ENCODE peak calls at places on chromosomes 16 and 17, in nine cellular contexts. J is endothelial cell of umbilical vein, A is body of pancreas, X is transverse colon, Y is heart left ventricle, V is IMR-90, F is HCT116, P is K562, R is stomach. N is an unnamed sample.
A peak's percentile ranks its signal among the peaks of the same experiment; 100 is the strongest.

GRCh38 chr16:51133691-51134090 is 17.4 kb downstream of the SALL1 start:
- DNase-seq in J (no peak), A (no peak), X (no peak), Y (no peak), V (no peak), F (no peak), P (no peak), R (no peak), N (no peak)

GRCh38 chr17:74759243-74759801 is 10.9 kb downstream of the NHERF1 start:
- DNase-seq in J (no peak), A (no peak), X (peak; percentile 69), Y (no peak), V (no peak), F (no peak), P (no peak), R (no peak), N (no peak)

GRCh38 chr16:48158296-48158695 is 2.5 kb upstream of the ABCC12 start:
- DNase-seq in J (no peak), A (no peak), X (no peak), Y (no peak), V (peak; percentile 75), F (peak; percentile 55), P (no peak), R (no peak), N (no peak)

GRCh38 chr16:71626858-71627213 is 852 bp downstream of the MARVELD3 start:
- DNase-seq in J (no peak), A (peak; percentile 81), X (peak; percentile 91), Y (no peak), V (no peak), F (peak; percentile 56), P (peak; percentile 53), R (peak; percentile 36), N (no peak)

GRCh38 chr16:8776193-8776592 is 21.2 kb downstream of the TMEM186 start:
- DNase-seq in J (no peak), A (no peak), X (peak; percentile 23), Y (no peak), V (no peak), F (no peak), P (no peak), R (no peak), N (no peak)

GRCh38 chr17:34584805-34585416 is 5.5 kb downstream of the TMEM132E start:
- DNase-seq in J (peak; percentile 4), A (no peak), X (no peak), Y (no peak), V (peak; percentile 2), F (no peak), P (no peak), R (no peak), N (no peak)

GRCh38 chr16:56470666-56471065 is 19.3 kb downstream of the OGFOD1 start:
- DNase-seq in J (no peak), A (no peak), X (no peak), Y (no peak), V (no peak), F (no peak), P (no peak), R (no peak), N (no peak)

GRCh38 chr16:89564476-89565255 is 4.2 kb downstream of the RPL13 start:
- DNase-seq in J (no peak), A (no peak), X (peak; percentile 33), Y (no peak), V (no peak), F (no peak), P (no peak), R (no peak), N (no peak)

GRCh38 chr17:41327411-41328120 is 12.1 kb upstream of the KRTAP17-1 start:
- DNase-seq in J (no peak), A (no peak), X (no peak), Y (no peak), V (no peak), F (no peak), P (no peak), R (no peak), N (peak; percentile 80)

GRCh38 chr17:38881600-38882191 is 11.8 kb downstream of the LASP1 start:
- DNase-seq in J (peak; percentile 47), A (peak; percentile 43), X (peak; percentile 60), Y (peak; percentile 69), V (peak; percentile 48), F (no peak), P (peak; percentile 60), R (peak; percentile 52), N (no peak)

GRCh38 chr17:49978501-49978900 is 9.5 kb downstream of the DLX4 start:
- DNase-seq in J (no peak), A (no peak), X (no peak), Y (no peak), V (no peak), F (no peak), P (no peak), R (no peak), N (no peak)

GRCh38 chr17:67443931-67444597 is 67.0 kb downstream of the PITPNC1 start:
- DNase-seq in J (peak; percentile 81), A (no peak), X (no peak), Y (peak; percentile 38), V (peak; percentile 43), F (no peak), P (no peak), R (no peak), N (no peak)

GRCh38 chr17:72587773-72588511 is 467.1 kb downstream of the SOX9 start:
- DNase-seq in J (no peak), A (no peak), X (peak; percentile 49), Y (no peak), V (peak; percentile 64), F (no peak), P (no peak), R (no peak), N (no peak)

GRCh38 chr16:21283521-21284289 is 5.6 kb upstream of the CRYM start:
- DNase-seq in J (peak; percentile 21), A (peak; percentile 47), X (peak; percentile 56), Y (peak; percentile 65), V (peak; percentile 25), F (no peak), P (no peak), R (peak; percentile 30), N (no peak)

GRCh38 chr17:77405867-77406513 is 265.2 kb downstream of the SEC14L1 start:
- DNase-seq in J (no peak), A (no peak), X (no peak), Y (no peak), V (no peak), F (no peak), P (no peak), R (no peak), N (no peak)

GRCh38 chr17:57045868-57046671 is 39.0 kb upstream of the AKAP1 start:
- DNase-seq in J (no peak), A (peak; percentile 18), X (peak; percentile 52), Y (peak; percentile 18), V (no peak), F (no peak), P (no peak), R (peak; percentile 70), N (no peak)

GRCh38 chr17:16999931-17000625 is 28.2 kb upstream of the TNFRSF13B start:
- DNase-seq in J (no peak), A (no peak), X (no peak), Y (no peak), V (no peak), F (no peak), P (no peak), R (no peak), N (no peak)
- TF ChIP-seq POLR2A in J (no peak), A (no peak), X (no peak), Y (no peak), V (no peak), F (no peak), P (no peak), R (no peak), N (no peak)

DNA sequence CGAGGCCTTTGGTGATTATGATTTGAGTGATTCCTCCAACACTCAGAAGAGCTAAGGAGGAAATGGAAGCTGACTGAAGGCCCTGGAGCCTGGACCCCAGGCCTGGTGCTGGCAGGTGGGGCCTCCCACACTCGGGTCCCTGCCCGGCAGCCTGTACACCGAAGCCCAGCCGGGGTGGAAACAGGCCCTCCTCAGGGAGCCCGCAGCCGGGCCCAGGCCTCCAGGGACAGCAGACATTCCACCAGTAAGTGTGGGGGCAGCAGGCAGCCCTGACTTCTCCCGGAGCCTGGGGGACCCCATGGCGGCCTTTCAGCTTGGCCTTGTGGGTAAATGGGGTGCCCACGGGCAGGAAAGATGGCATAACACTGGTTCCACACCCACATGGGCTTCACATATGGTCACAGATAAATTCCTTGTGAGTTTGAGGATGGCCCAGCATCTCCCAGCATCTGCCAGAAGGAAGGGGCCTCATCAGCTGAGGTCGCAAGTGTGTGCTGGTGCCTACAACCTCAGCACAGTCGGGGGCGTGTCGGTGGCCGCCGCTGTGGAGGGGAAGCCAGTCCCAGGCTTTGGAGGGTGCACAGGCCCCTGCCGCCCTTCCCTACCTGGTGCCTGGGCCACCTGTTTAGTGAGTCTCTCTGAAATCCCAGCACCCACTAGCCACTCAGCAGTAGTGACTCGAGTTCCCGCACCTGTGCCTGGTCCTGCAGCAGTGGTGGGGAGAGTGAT is 29.2 kb upstream of the SLC38A10 start:
- DNase-seq in J (no peak), A (no peak), X (no peak), Y (no peak), V (no peak), F (no peak), P (no peak), R (no peak), N (no peak)
- H3K36me3 ChIP-seq in J (no peaks in the 10 kb centered on the region), A (no peaks in the 10 kb centered on the region), X (no peaks in the 10 kb centered on the region), Y (no peaks in the 10 kb centered on the region), V (no peaks in the 10 kb centered on the region), F (no peaks in the 10 kb centered on the region), P (no peaks in the 10 kb centered on the region), R (no peaks in the 10 kb centered on the region), N (no peaks in the 10 kb centered on the region)

DNA sequence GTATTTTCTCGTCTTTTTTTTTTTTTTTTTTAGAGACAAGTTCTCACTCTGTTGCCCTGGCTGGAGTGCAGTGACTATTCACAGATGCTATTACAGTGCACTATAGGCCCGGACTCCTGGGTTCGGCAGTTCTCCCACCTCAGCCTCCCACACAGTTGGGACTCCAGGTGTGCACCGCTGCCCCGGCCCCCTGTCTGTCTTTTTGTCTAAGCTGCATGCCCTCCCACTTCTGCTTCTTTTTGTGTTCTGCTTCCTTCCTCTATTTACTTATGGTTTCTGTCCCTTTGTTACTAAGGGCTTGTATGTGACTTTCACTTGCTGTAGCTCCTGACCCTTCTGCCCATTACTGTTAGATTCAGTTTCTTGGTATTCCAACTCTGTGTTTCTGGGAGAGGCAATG is 20.5 kb downstream of the SLC7A6 start:
- DNase-seq in J (peak; percentile 31), A (no peak), X (peak; percentile 35), Y (no peak), V (no peak), F (no peak), P (no peak), R (no peak), N (no peak)
- H3K4me1 ChIP-seq in J (peaks cover 55% of the 10 kb centered on the region), A (no peaks in the 10 kb centered on the region), X (peaks cover 73% of the 10 kb centered on the region), Y (peaks cover 26% of the 10 kb centered on the region), V (peaks cover 11% of the 10 kb centered on the region), F (peaks cover 7% of the 10 kb centered on the region), P (peaks cover 6% of the 10 kb centered on the region), R (peaks cover 31% of the 10 kb centered on the region), N (peaks cover 73% of the 10 kb centered on the region)

DNA sequence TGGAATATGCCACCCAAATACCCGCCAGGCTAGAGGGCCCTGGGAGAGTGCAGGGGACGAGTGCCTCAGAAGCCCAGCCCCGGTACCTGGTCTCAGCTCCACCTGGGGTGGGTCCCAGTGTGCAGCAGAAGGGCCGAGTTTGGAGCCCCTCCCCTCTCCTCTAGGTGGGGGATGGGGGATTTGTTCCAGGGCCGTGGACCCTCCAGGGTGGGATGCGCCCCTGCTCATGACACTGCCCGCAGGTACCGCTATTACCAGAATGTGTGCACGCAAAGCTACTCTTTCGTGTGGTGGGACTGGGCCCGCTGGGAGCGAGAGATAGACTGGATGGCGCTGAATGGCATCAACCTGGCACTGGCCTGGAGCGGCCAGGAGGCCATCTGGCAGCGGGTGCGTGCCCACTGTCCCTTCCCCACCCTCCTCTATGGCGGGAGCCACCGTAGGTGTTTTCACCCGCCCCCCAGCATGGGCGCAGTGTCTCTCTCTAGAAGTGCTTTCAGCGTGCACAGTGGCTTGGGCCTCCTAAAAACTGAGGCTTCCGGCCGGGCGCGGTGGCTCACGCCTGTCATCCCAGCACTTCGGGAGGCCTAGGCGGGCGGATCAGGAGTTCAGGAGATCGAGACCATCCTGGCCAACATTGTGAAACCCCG is 1.2 kb downstream of the NAGLU start:
- DNase-seq in J (no peak), A (no peak), X (no peak), Y (peak; percentile 26), V (no peak), F (no peak), P (no peak), R (no peak), N (no peak)
- TF ChIP-seq POLR2A in J (no peak), A (no peak), X (no peak), Y (no peak), V (no peak), F (no peak), P (peak; percentile 25), R (no peak), N (no peak)